ENCODE peak calls at places on chromosomes 4 and X, in four cellular contexts. F is ovary, L is thoracic aorta, H is lung. R is an unnamed sample. For H3K4me1, the result is how much of the 10 kb centered on the place peaks cover.

GRCh38 chr4:54784188-54784671 is 126.5 kb downstream of the KIT start:
- DNase-seq in F (peak), L (peak), H (peak), R (peak)

GRCh38 chr4:105399535-105400161 is 74.2 kb downstream of the PPA2 start:
- DNase-seq in F (no peak), L (no peak), H (no peak), R (no peak)

GRCh38 chr4:84279678-84280077 is 219.4 kb downstream of the NKX6-1 start:
- DNase-seq in F (no peak), L (no peak), H (no peak), R (no peak)

GRCh38 chr4:142549726-142550463 is 296.2 kb downstream of the INPP4B start:
- DNase-seq in F (no peak), L (no peak), H (no peak), R (no peak)

GRCh38 chrX:17839269-17839668 is 21.8 kb downstream of the RAI2 start:
- DNase-seq in F (no peak), L (no peak), H (no peak), R (no peak)

GRCh38 chr4:147731611-147732515 is at the start of gene ARHGAP10:
- DNase-seq in F (peak), L (peak), H (peak), R (no peak)

GRCh38 chr4:105057370-105058096 is 89.1 kb upstream of the TET2 start:
- DNase-seq in F (no peak), L (no peak), H (no peak), R (no peak)

GRCh38 chr4:32349026-32349425 is 1628.9 kb downstream of the PCDH7 start:
- DNase-seq in F (no peak), L (no peak), H (no peak), R (no peak)

GRCh38 chrX:97252111-97252510 is 368.4 kb downstream of the RPA4 start:
- DNase-seq in F (no peak), L (no peak), H (no peak), R (no peak)

GRCh38 chr4:106095408-106095807 is 200.1 kb downstream of the NPNT start:
- DNase-seq in F (no peak), L (no peak), H (no peak), R (no peak)

GRCh38 chr4:123786955-123787354 is 390.4 kb downstream of the SPRY1 start:
- DNase-seq in F (peak), L (no peak), H (no peak), R (no peak)

GRCh38 chr4:106266201-106266600 is 49.8 kb downstream of the TBCK start:
- DNase-seq in F (no peak), L (no peak), H (no peak), R (no peak)

GRCh38 chr4:123869517-123870282 is 473.1 kb downstream of the SPRY1 start:
- DNase-seq in F (no peak), L (no peak), H (no peak), R (no peak)

GRCh38 chrX:43974736-43975135 is 1.5 kb upstream of the NDP start:
- DNase-seq in F (no peak), L (no peak), H (no peak), R (no peak)

GRCh38 chr4:88818650-88819470 is 121.2 kb upstream of the NAP1L5 start:
- DNase-seq in F (peak), L (no peak), H (peak), R (no peak)

GRCh38 chr4:24771241-24771640 is 24.1 kb upstream of the SOD3 start:
- DNase-seq in F (no peak), L (no peak), H (no peak), R (no peak)

GRCh38 chr4:108155373-108155772 is 13.4 kb downstream of the LEF1 start:
- DNase-seq in F (no peak), L (no peak), H (no peak), R (no peak)

GRCh38 chr4:115720611-115721010 is 607.2 kb upstream of the NDST4 start:
- DNase-seq in F (no peak), L (no peak), H (no peak), R (no peak)

GRCh38 chrX:6021316-6022091 is 207.2 kb downstream of the NLGN4X start:
- DNase-seq in F (no peak), L (no peak), H (peak), R (no peak)

GRCh38 chrX:134004038-134004437 is 18.6 kb upstream of the GPC3 start:
- DNase-seq in F (no peak), L (no peak), H (no peak), R (no peak)

GRCh38 chrX:149908308-149908707 is 21.1 kb upstream of the HSFX4 start:
- DNase-seq in F (no peak), L (no peak), H (no peak), R (no peak)

GRCh38 chr4:107751670-107752069 is 31.6 kb upstream of the PAPSS1 start:
- DNase-seq in F (no peak), L (no peak), H (no peak), R (no peak)

GRCh38 chr4:100936676-100937390 is 410.5 kb downstream of the PPP3CA start:
- DNase-seq in F (no peak), L (no peak), H (no peak), R (no peak)

GRCh38 chr4:168766537-168767316 is 243.3 kb downstream of the CBR4 start:
- DNase-seq in F (no peak), L (no peak), H (no peak), R (no peak)

GRCh38 chrX:97039363-97040029 is 155.8 kb downstream of the RPA4 start:
- DNase-seq in F (peak), L (no peak), H (no peak), R (no peak)

GRCh38 chr4:125639182-125639621 is 324.4 kb downstream of the FAT4 start:
- DNase-seq in F (no peak), L (no peak), H (no peak), R (no peak)

GRCh38 chr4:158578476-158578875 is 56.8 kb downstream of the RXFP1 start:
- DNase-seq in F (no peak), L (no peak), H (no peak), R (no peak)

GRCh38 chrX:80246273-80246672 is 174.0 kb upstream of the TENT5D start:
- DNase-seq in F (no peak), L (no peak), H (no peak), R (no peak)

GRCh38 chr4:80897537-80898303 is 132.8 kb upstream of the BMP3 start:
- DNase-seq in F (no peak), L (no peak), H (no peak), R (no peak)

GRCh38 chrX:34528081-34528480 is 129.0 kb downstream of the TMEM47 start:
- DNase-seq in F (no peak), L (no peak), H (no peak), R (no peak)

GRCh38 chr4:176309772-176310171 is 10.0 kb upstream of the SPCS3 start:
- DNase-seq in F (no peak), L (no peak), H (no peak), R (no peak)

GRCh38 chrX:131792356-131792749 is 230.7 kb upstream of the STK26 start:
- DNase-seq in F (peak), L (no peak), H (peak), R (peak)

GRCh38 chr4:115596265-115597001 is 483.0 kb upstream of the NDST4 start:
- DNase-seq in F (no peak), L (no peak), H (no peak), R (no peak)

GRCh38 chrX:23373129-23373804 is 38.6 kb downstream of the PTCHD1 start:
- DNase-seq in F (no peak), L (no peak), H (no peak), R (no peak)

GRCh38 chrX:23374291-23374690 is 39.6 kb downstream of the PTCHD1 start:
- DNase-seq in F (no peak), L (no peak), H (no peak), R (no peak)

GRCh38 chrX:23376581-23376980 is 41.9 kb downstream of the PTCHD1 start:
- DNase-seq in F (no peak), L (no peak), H (no peak), R (no peak)

GRCh38 chrX:23369037-23369436 is 34.4 kb downstream of the PTCHD1 start:
- DNase-seq in F (no peak), L (no peak), H (no peak), R (no peak)

GRCh38 chrX:23372220-23372902 is 37.7 kb downstream of the PTCHD1 start:
- DNase-seq in F (no peak), L (no peak), H (no peak), R (no peak)
- H3K4me1 ChIP-seq in F (under half), L (under half), H (under half), R (under half)

GRCh38 chr4:2835978-2836377 is 7.7 kb upstream of the ADD1 start:
- DNase-seq in F (peak), L (no peak), H (no peak), R (peak)

GRCh38 chr4:2839060-2839459 is 4.6 kb upstream of the ADD1 start:
- DNase-seq in F (no peak), L (no peak), H (no peak), R (no peak)

GRCh38 chr4:2836391-2836859 is 7.2 kb upstream of the ADD1 start:
- DNase-seq in F (no peak), L (no peak), H (no peak), R (no peak)

GRCh38 chr4:2837110-2837903 is 6.3 kb upstream of the ADD1 start:
- DNase-seq in F (no peak), L (no peak), H (no peak), R (peak)

DNA sequence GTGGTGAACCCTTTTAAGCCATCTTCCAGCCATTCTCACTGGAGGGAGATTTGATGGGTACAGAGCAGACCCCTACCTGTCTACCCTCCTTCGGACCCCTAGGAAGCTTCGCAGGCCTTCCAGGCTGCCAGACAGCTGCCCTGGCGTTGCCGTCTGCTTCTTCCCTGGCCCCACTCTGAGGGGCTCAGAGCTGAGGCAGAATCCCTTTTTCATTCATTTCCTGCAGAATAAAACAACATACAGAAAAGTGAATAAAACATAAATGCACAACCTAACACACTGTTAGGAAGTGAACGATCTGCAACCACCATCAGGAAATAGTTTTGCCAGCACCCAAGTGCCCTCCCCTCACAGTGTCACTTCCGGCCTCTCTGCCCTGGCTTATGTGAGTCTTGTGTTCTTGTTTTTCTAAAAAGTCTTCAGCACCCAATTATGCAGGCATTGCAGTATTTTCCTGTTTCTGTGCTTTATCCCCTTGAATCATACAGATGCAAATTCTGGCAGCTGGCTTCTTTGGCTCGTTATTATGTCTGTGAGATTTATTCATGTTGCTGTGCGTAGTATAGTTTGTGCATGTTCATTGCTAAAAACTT is 5.6 kb upstream of the ADD1 start:
- DNase-seq in F (peak), L (no peak), H (no peak), R (peak)
- H3K27ac ChIP-seq in F (no peak), L (peak), H (peak), R (peak)

GRCh38 chr4:183074288-183074990 is 24.6 kb upstream of the WWC2 start:
- DNase-seq in F (no peak), L (no peak), H (no peak), R (no peak)

GRCh38 chr4:183078634-183079033 is 20.4 kb upstream of the WWC2 start:
- DNase-seq in F (no peak), L (no peak), H (no peak), R (no peak)

GRCh38 chr4:183072181-183072580 is 26.9 kb upstream of the WWC2 start:
- DNase-seq in F (no peak), L (no peak), H (no peak), R (no peak)

GRCh38 chr4:183071222-183071621 is 27.8 kb upstream of the WWC2 start:
- DNase-seq in F (no peak), L (no peak), H (no peak), R (no peak)

DNA sequence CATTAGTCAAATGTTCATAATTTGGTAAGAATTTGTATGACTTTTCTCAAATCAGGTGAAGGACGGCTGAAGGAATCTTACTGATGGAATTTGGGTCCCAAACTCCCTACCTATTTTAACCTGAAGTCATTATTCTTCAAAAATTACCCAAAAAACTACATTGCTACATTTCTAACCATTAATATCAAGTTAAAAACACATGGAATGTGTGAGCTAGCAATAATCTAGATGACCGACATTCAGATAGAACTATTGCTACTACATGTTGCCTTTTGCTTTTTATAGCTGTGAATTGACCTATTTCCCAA is 25.3 kb upstream of the WWC2 start:
- DNase-seq in F (no peak), L (no peak), H (no peak), R (no peak)
- TF ChIP-seq CTCF in F (no peak), L (no peak), H (no peak), R (no peak)

DNA sequence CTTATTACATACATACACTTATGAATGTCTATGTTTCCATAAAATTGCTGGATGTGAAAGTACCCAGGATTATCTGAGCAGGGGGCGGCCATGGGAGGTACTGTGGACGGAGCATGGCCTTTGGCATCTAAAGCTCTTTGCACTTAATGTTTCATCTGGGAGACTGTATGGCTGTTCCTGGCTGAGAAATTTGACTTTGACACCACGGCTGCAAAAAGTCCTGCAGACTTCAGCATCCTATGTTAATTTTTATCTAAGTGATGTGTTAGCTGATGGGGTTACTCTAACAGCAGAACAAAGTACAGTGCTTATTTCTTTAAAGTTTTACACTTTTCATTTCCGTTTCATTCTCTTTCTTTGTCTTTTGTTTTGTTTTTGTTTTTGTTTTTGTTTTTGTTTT is 139.8 kb upstream of the STX18 start:
- DNase-seq in F (no peak), L (no peak), H (no peak), R (no peak)
- H3K4me1 ChIP-seq in F (under half), L (under half), H (under half), R (under half)

DNA sequence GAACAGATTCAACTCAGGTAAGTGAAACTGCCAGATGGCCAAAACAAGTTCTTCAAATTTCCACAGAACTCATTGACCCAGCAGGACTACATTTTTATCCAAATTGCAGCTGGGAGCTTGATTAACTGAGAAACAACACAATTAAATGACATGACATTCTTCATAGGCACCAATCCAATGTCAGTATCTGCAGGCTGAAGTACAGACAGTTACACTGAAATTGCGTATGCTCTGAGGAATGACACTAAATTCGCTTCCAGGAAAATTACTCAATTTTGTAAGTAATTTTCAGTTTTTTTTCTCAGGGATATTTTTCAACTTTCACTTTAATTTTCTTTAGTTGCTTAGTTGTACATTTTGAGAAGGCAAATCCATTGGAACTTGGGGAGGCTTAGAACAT is 4.5 kb downstream of the C1GALT1C1 start:
- DNase-seq in F (no peak), L (no peak), H (no peak), R (no peak)
- H3K27ac ChIP-seq in F (no peak), L (no peak), H (no peak), R (no peak)

GRCh38 chr4:159899596-159899995 is 796.7 kb downstream of the RAPGEF2 start:
- DNase-seq in F (no peak), L (no peak), H (no peak), R (no peak)
- TF ChIP-seq CTCF in F (no peak), L (no peak), H (no peak), R (no peak)